ENCODE peak calls at places on chromosomes 13 and 19, in six cellular contexts. R, V, O, E, S and T are unnamed samples.

GRCh38 chr19:56837004-56837403 is 3.5 kb downstream of the PEG3 start:
- DNase-seq in R (no peak), V (no peak), O (no peak), E (peak; percentile 76), S (no peak), T (no peak)

GRCh38 chr13:34025746-34026145 is 207.8 kb downstream of the RFC3 start:
- DNase-seq in R (peak; percentile 16), V (no peak), O (peak; percentile 8), E (no peak), S (peak; percentile 87), T (no peak)

GRCh38 chr19:4518345-4519171 is at the start of gene PLIN4:
- DNase-seq in R (no peak), V (peak; percentile 85), O (peak; percentile 38), E (no peak), S (peak; percentile 4), T (no peak)

GRCh38 chr19:13011653-13012389 is 16.5 kb downstream of the NFIX start:
- DNase-seq in R (no peak), V (no peak), O (no peak), E (peak; percentile 49), S (no peak), T (no peak)

GRCh38 chr13:108033800-108034707 is 181.3 kb downstream of the LIG4 start:
- DNase-seq in R (peak; percentile 2), V (no peak), O (no peak), E (no peak), S (no peak), T (no peak)

GRCh38 chr13:112917731-112918130 is 51.3 kb upstream of the MCF2L start:
- DNase-seq in R (no peak), V (no peak), O (no peak), E (no peak), S (no peak), T (no peak)

GRCh38 chr13:92951273-92951820 is 275.3 kb upstream of the GPC6 start:
- DNase-seq in R (peak; percentile 12), V (no peak), O (no peak), E (no peak), S (peak; percentile 45), T (no peak)

GRCh38 chr19:42032428-42032827 is 37.6 kb downstream of the GRIK5 start:
- DNase-seq in R (no peak), V (no peak), O (no peak), E (peak; percentile 18), S (no peak), T (no peak)

GRCh38 chr19:14563590-14563926 is 8.3 kb downstream of the NDUFB7 start:
- DNase-seq in R (no peak), V (no peak), O (no peak), E (no peak), S (no peak), T (no peak)

GRCh38 chr19:47813995-47814328 is 7.8 kb upstream of the CRX start:
- DNase-seq in R (no peak), V (no peak), O (no peak), E (no peak), S (no peak), T (no peak)

GRCh38 chr13:76816394-76816793 is 69.8 kb downstream of the KCTD12 start:
- DNase-seq in R (no peak), V (no peak), O (no peak), E (no peak), S (no peak), T (no peak)

GRCh38 chr13:65872448-65872847 is 1357.7 kb downstream of the PCDH9 start:
- DNase-seq in R (no peak), V (no peak), O (no peak), E (no peak), S (no peak), T (no peak)

GRCh38 chr19:48499352-48500090 is 12.1 kb downstream of the LMTK3 start:
- DNase-seq in R (no peak), V (no peak), O (no peak), E (no peak), S (no peak), T (no peak)

GRCh38 chr13:94160875-94161274 is 318.6 kb downstream of the DCT start:
- DNase-seq in R (no peak), V (no peak), O (no peak), E (no peak), S (no peak), T (no peak)

GRCh38 chr13:23963947-23964346 is 66.6 kb upstream of the C1QTNF9B start:
- DNase-seq in R (peak; percentile 38), V (no peak), O (peak; percentile 57), E (no peak), S (peak; percentile 20), T (no peak)

GRCh38 chr19:46115396-46116109 is 8.9 kb downstream of the IGFL3 start:
- DNase-seq in R (peak; percentile 61), V (no peak), O (peak; percentile 81), E (no peak), S (peak; percentile 91), T (no peak)

GRCh38 chr13:59494560-59494970 is 669.2 kb downstream of the DIAPH3 start:
- DNase-seq in R (peak; percentile 27), V (peak; percentile 30), O (peak; percentile 81), E (no peak), S (peak; percentile 93), T (no peak)

GRCh38 chr13:113139580-113139979 is 17.0 kb downstream of the F10 start:
- DNase-seq in R (no peak), V (no peak), O (no peak), E (no peak), S (no peak), T (no peak)

GRCh38 chr13:87674143-87674772 is 3.1 kb downstream of the SLITRK5 start:
- DNase-seq in R (peak; percentile 25), V (no peak), O (no peak), E (peak; percentile 33), S (no peak), T (no peak)

GRCh38 chr13:49836516-49836915 is 44.0 kb upstream of the KPNA3 start:
- DNase-seq in R (no peak), V (no peak), O (no peak), E (peak; percentile 31), S (no peak), T (no peak)

GRCh38 chr13:47545630-47546029 is 455.4 kb downstream of the SUCLA2 start:
- DNase-seq in R (peak; percentile 26), V (no peak), O (no peak), E (no peak), S (no peak), T (no peak)

GRCh38 chr13:34340534-34340933 is 522.6 kb downstream of the RFC3 start:
- DNase-seq in R (peak; percentile 37), V (no peak), O (no peak), E (no peak), S (no peak), T (no peak)

GRCh38 chr13:97224544-97225324 is 2.6 kb downstream of the MBNL2 start:
- DNase-seq in R (peak; percentile 75), V (no peak), O (peak; percentile 41), E (peak; percentile 81), S (peak; percentile 41), T (no peak)

GRCh38 chr19:15129856-15130580 is 22.8 kb downstream of the SYDE1 start:
- DNase-seq in R (no peak), V (no peak), O (no peak), E (peak; percentile 28), S (no peak), T (no peak)

GRCh38 chr13:104021806-104022397 is 955.7 kb upstream of the SLC10A2 start:
- DNase-seq in R (no peak), V (no peak), O (no peak), E (no peak), S (no peak), T (no peak)

GRCh38 chr19:21569497-21569870 is 64.1 kb downstream of the ZNF429 start:
- DNase-seq in R (no peak), V (peak; percentile 54), O (no peak), E (no peak), S (peak; percentile 46), T (no peak)

GRCh38 chr19:33771308-33772101 is 25.2 kb upstream of the KCTD15 start:
- DNase-seq in R (peak; percentile 58), V (peak; percentile 67), O (peak; percentile 41), E (peak; percentile 52), S (no peak), T (no peak)

GRCh38 chr13:61162636-61163035 is 253.0 kb downstream of the PCDH20 start:
- DNase-seq in R (no peak), V (no peak), O (no peak), E (no peak), S (peak; percentile 59), T (no peak)

GRCh38 chr13:77838271-77838670 is 80.4 kb downstream of the EDNRB start:
- DNase-seq in R (no peak), V (no peak), O (no peak), E (no peak), S (no peak), T (no peak)

GRCh38 chr13:89324582-89324981 is 1653.4 kb downstream of the SLITRK5 start:
- DNase-seq in R (no peak), V (no peak), O (no peak), E (peak; percentile 82), S (no peak), T (no peak)

GRCh38 chr19:49514151-49514550 is 1.7 kb downstream of the FCGRT start:
- DNase-seq in R (no peak), V (no peak), O (no peak), E (no peak), S (no peak), T (no peak)

DNA sequence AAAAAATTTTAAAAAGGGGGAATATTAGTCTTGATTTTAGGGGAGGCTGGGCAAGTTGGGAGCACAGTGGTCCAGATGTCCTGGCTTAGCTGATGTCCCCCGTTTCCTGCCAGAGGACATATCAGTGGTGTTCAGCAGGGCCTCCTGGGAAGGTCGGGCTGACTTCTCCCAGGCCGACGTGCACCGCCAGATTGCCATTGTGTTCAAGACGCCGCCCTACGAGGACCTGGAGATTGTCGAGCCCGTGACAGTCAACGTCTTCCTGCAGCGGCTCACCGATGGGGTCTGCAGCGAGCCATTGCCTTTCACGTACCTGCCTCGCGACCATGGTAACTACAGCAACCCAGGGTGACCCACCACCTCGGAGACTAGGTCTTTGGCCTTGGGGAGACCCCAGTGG is 6.4 kb upstream of the CLASRP start:
- DNase-seq in R (no peak), V (no peak), O (no peak), E (no peak), S (no peak), T (no peak)
- H3K4me3 ChIP-seq in R (no peak overlapping the region), V (no peak overlapping the region), O (no peak overlapping the region), E (no peak overlapping the region), S (no peak overlapping the region), T (no peak overlapping the region)

GRCh38 chr19:16444273-16444597 is 27.5 kb downstream of the EPS15L1 start:
- DNase-seq in R (no peak), V (no peak), O (no peak), E (no peak), S (no peak), T (no peak)
- H3K27ac ChIP-seq in R (no peak overlapping the region), V (peak overlapping the region; percentile 88), O (no peak overlapping the region), E (no peak overlapping the region), S (no peak overlapping the region), T (no peak overlapping the region)

DNA sequence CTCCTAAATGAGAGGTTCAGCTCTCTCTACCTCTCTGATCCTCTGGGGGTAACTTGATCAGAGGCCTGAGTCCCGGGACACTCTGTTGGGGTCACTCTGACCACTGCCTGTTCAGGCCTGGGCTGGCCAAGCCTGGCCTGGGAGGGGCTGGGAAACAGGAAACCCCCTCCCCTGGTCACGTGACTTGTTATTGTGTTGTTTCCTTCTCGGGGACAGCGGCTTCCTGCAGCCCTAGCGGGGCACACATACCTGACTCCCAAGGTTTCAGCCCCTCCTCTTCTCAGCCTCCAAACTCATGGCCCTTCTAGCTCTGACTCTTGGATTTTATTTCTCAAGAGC is at the start of gene USHBP1:
- DNase-seq in R (no peak), V (peak; percentile 52), O (no peak), E (peak; percentile 74), S (no peak), T (no peak)
- H3K4me3 ChIP-seq in R (no peak within 1 kb of the TSS), V (peak within 1 kb of the TSS; percentile 71), O (no peak within 1 kb of the TSS), E (no peak within 1 kb of the TSS), S (no peak within 1 kb of the TSS), T (peak within 1 kb of the TSS; percentile 9)

GRCh38 chr19:516884-517424 is 9.7 kb downstream of the TPGS1 start:
- DNase-seq in R (peak; percentile 27), V (no peak), O (no peak), E (peak; percentile 56), S (no peak), T (no peak)
- H3K27ac ChIP-seq in R (peak overlapping the region; percentile 77), V (no peak overlapping the region), O (peak overlapping the region; percentile 25), E (peak overlapping the region; percentile 36), S (no peak overlapping the region), T (no peak overlapping the region)